ENCODE peak calls at places on chromosome 12, in seven cellular contexts. One of them, this sample, is unnamed.

GRCh38 chr12:111066744-111067437 is 146.5 kb upstream of the MYL2 start:
- DNase-seq in PC-3: peak; percentile 45
- DNase-seq in CD14-positive monocyte: peak; percentile 15
- DNase-seq in colonic mucosa: no peak
- DNase-seq in pancreas: no peak
- DNase-seq in lung: no peak
- DNase-seq in upper lobe of right lung: peak; percentile 11
- DNase-seq in this sample: no peak

GRCh38 chr12:99759467-99759866 is 111.9 kb downstream of the GARIN6 start:
- DNase-seq in PC-3: no peak
- DNase-seq in CD14-positive monocyte: no peak
- DNase-seq in colonic mucosa: no peak
- DNase-seq in pancreas: no peak
- DNase-seq in lung: no peak
- DNase-seq in upper lobe of right lung: no peak
- DNase-seq in this sample: no peak

GRCh38 chr12:98373019-98373554 is 142.3 kb upstream of the TMPO start:
- DNase-seq in PC-3: peak; percentile 68
- DNase-seq in CD14-positive monocyte: no peak
- DNase-seq in colonic mucosa: no peak
- DNase-seq in pancreas: no peak
- DNase-seq in lung: no peak
- DNase-seq in upper lobe of right lung: no peak
- DNase-seq in this sample: no peak

GRCh38 chr12:131120831-131121271 is 167.1 kb downstream of the ADGRD1 start:
- DNase-seq in PC-3: no peak
- DNase-seq in CD14-positive monocyte: no peak
- DNase-seq in colonic mucosa: no peak
- DNase-seq in pancreas: no peak
- DNase-seq in lung: no peak
- DNase-seq in upper lobe of right lung: no peak
- DNase-seq in this sample: no peak

GRCh38 chr12:93060666-93061413 is 131.7 kb upstream of the EEA1 start:
- DNase-seq in PC-3: no peak
- DNase-seq in CD14-positive monocyte: no peak
- DNase-seq in colonic mucosa: no peak
- DNase-seq in pancreas: no peak
- DNase-seq in lung: no peak
- DNase-seq in upper lobe of right lung: no peak
- DNase-seq in this sample: peak; percentile 32

GRCh38 chr12:79927772-79928474 is 7.0 kb downstream of the PPP1R12A start:
- DNase-seq in PC-3: no peak
- DNase-seq in CD14-positive monocyte: no peak
- DNase-seq in colonic mucosa: no peak
- DNase-seq in pancreas: no peak
- DNase-seq in lung: no peak
- DNase-seq in upper lobe of right lung: no peak
- DNase-seq in this sample: no peak

GRCh38 chr12:29088611-29089219 is 60.4 kb upstream of the FAR2 start:
- DNase-seq in PC-3: peak; percentile 73
- DNase-seq in CD14-positive monocyte: no peak
- DNase-seq in colonic mucosa: no peak
- DNase-seq in pancreas: no peak
- DNase-seq in lung: no peak
- DNase-seq in upper lobe of right lung: no peak
- DNase-seq in this sample: no peak

GRCh38 chr12:52347016-52347415 is 20.3 kb downstream of the KRT85 start:
- DNase-seq in PC-3: no peak
- DNase-seq in CD14-positive monocyte: peak; percentile 18
- DNase-seq in colonic mucosa: no peak
- DNase-seq in pancreas: no peak
- DNase-seq in lung: no peak
- DNase-seq in upper lobe of right lung: no peak
- DNase-seq in this sample: no peak

GRCh38 chr12:46916796-46917419 is 91.1 kb upstream of the SLC38A4 start:
- DNase-seq in PC-3: peak; percentile 12
- DNase-seq in CD14-positive monocyte: no peak
- DNase-seq in colonic mucosa: no peak
- DNase-seq in pancreas: no peak
- DNase-seq in lung: no peak
- DNase-seq in upper lobe of right lung: no peak
- DNase-seq in this sample: no peak

GRCh38 chr12:31768046-31768445 is 39.2 kb upstream of the AMN1 start:
- DNase-seq in PC-3: no peak
- DNase-seq in CD14-positive monocyte: no peak
- DNase-seq in colonic mucosa: no peak
- DNase-seq in pancreas: no peak
- DNase-seq in lung: no peak
- DNase-seq in upper lobe of right lung: no peak
- DNase-seq in this sample: no peak

GRCh38 chr12:64739778-64740177 is 19.4 kb downstream of the GNS start:
- DNase-seq in PC-3: peak; percentile 82
- DNase-seq in CD14-positive monocyte: no peak
- DNase-seq in colonic mucosa: no peak
- DNase-seq in pancreas: no peak
- DNase-seq in lung: no peak
- DNase-seq in upper lobe of right lung: no peak
- DNase-seq in this sample: no peak

GRCh38 chr12:106138646-106139421 is at the start of gene NUAK1:
- DNase-seq in PC-3: peak; percentile 54
- DNase-seq in CD14-positive monocyte: no peak
- DNase-seq in colonic mucosa: peak; percentile 52
- DNase-seq in pancreas: peak; percentile 88
- DNase-seq in lung: peak; percentile 45
- DNase-seq in upper lobe of right lung: peak; percentile 79
- DNase-seq in this sample: no peak

GRCh38 chr12:81181701-81182100 is 103.8 kb downstream of the ACSS3 start:
- DNase-seq in PC-3: no peak
- DNase-seq in CD14-positive monocyte: no peak
- DNase-seq in colonic mucosa: no peak
- DNase-seq in pancreas: no peak
- DNase-seq in lung: no peak
- DNase-seq in upper lobe of right lung: no peak
- DNase-seq in this sample: no peak

GRCh38 chr12:47868552-47869031 is 36.2 kb downstream of the VDR start:
- DNase-seq in PC-3: no peak
- DNase-seq in CD14-positive monocyte: no peak
- DNase-seq in colonic mucosa: peak; percentile 16
- DNase-seq in pancreas: no peak
- DNase-seq in lung: no peak
- DNase-seq in upper lobe of right lung: no peak
- DNase-seq in this sample: no peak

GRCh38 chr12:109761631-109761950 is 48.0 kb downstream of the FAM222A start:
- DNase-seq in PC-3: no peak
- DNase-seq in CD14-positive monocyte: peak; percentile 22
- DNase-seq in colonic mucosa: no peak
- DNase-seq in pancreas: peak; percentile 45
- DNase-seq in lung: no peak
- DNase-seq in upper lobe of right lung: peak; percentile 35
- DNase-seq in this sample: no peak

GRCh38 chr12:101729842-101730241 is 9.4 kb downstream of the SYCP3 start:
- DNase-seq in PC-3: no peak
- DNase-seq in CD14-positive monocyte: no peak
- DNase-seq in colonic mucosa: no peak
- DNase-seq in pancreas: no peak
- DNase-seq in lung: no peak
- DNase-seq in upper lobe of right lung: no peak
- DNase-seq in this sample: no peak

GRCh38 chr12:101733166-101733565 is 6.1 kb downstream of the SYCP3 start:
- DNase-seq in PC-3: no peak
- DNase-seq in CD14-positive monocyte: no peak
- DNase-seq in colonic mucosa: no peak
- DNase-seq in pancreas: no peak
- DNase-seq in lung: no peak
- DNase-seq in upper lobe of right lung: no peak
- DNase-seq in this sample: no peak

GRCh38 chr12:101727098-101727497 is 12.2 kb downstream of the SYCP3 start:
- DNase-seq in PC-3: peak; percentile 36
- DNase-seq in CD14-positive monocyte: no peak
- DNase-seq in colonic mucosa: no peak
- DNase-seq in pancreas: no peak
- DNase-seq in lung: no peak
- DNase-seq in upper lobe of right lung: no peak
- DNase-seq in this sample: no peak

GRCh38 chr12:101737476-101737875 is 1.8 kb downstream of the SYCP3 start:
- DNase-seq in PC-3: no peak
- DNase-seq in CD14-positive monocyte: no peak
- DNase-seq in colonic mucosa: no peak
- DNase-seq in pancreas: no peak
- DNase-seq in lung: no peak
- DNase-seq in upper lobe of right lung: no peak
- DNase-seq in this sample: no peak

GRCh38 chr12:101732318-101732717 is 6.9 kb downstream of the SYCP3 start:
- DNase-seq in PC-3: no peak
- DNase-seq in CD14-positive monocyte: no peak
- DNase-seq in colonic mucosa: no peak
- DNase-seq in pancreas: no peak
- DNase-seq in lung: no peak
- DNase-seq in upper lobe of right lung: no peak
- DNase-seq in this sample: no peak
- TF ChIP-seq CTCF in PC-3: no peak
- TF ChIP-seq CTCF in CD14-positive monocyte: no peak
- TF ChIP-seq CTCF in colonic mucosa: no peak
- TF ChIP-seq CTCF in pancreas: no peak
- TF ChIP-seq CTCF in lung: no peak
- TF ChIP-seq CTCF in upper lobe of right lung: no peak
- TF ChIP-seq CTCF in this sample: no peak

GRCh38 chr12:116735951-116736599 is 1.8 kb downstream of the SPRING1 start:
- DNase-seq in PC-3: peak; percentile 50
- DNase-seq in CD14-positive monocyte: no peak
- DNase-seq in colonic mucosa: peak; percentile 69
- DNase-seq in pancreas: no peak
- DNase-seq in lung: peak; percentile 67
- DNase-seq in upper lobe of right lung: peak; percentile 76
- DNase-seq in this sample: no peak

GRCh38 chr12:116737774-116738657 is at the start of the genes RNFT2 and SPRING1:
- DNase-seq in PC-3: peak; percentile 99
- DNase-seq in CD14-positive monocyte: peak; percentile 98
- DNase-seq in colonic mucosa: peak; percentile 100
- DNase-seq in pancreas: peak; percentile 99
- DNase-seq in lung: peak; percentile 100
- DNase-seq in upper lobe of right lung: peak; percentile 99
- DNase-seq in this sample: peak; percentile 98

GRCh38 chr12:116739381-116739887 is 1.3 kb downstream of the RNFT2 start:
- DNase-seq in PC-3: no peak
- DNase-seq in CD14-positive monocyte: no peak
- DNase-seq in colonic mucosa: no peak
- DNase-seq in pancreas: no peak
- DNase-seq in lung: no peak
- DNase-seq in upper lobe of right lung: no peak
- DNase-seq in this sample: no peak

GRCh38 chr12:116735084-116735483 is 2.8 kb downstream of the SPRING1 start:
- DNase-seq in PC-3: no peak
- DNase-seq in CD14-positive monocyte: no peak
- DNase-seq in colonic mucosa: no peak
- DNase-seq in pancreas: no peak
- DNase-seq in lung: no peak
- DNase-seq in upper lobe of right lung: no peak
- DNase-seq in this sample: no peak

GRCh38 chr12:116736962-116737773 is 701 bp downstream of the SPRING1 start:
- DNase-seq in PC-3: no peak
- DNase-seq in CD14-positive monocyte: no peak
- DNase-seq in colonic mucosa: peak; percentile 28
- DNase-seq in pancreas: no peak
- DNase-seq in lung: no peak
- DNase-seq in upper lobe of right lung: no peak
- DNase-seq in this sample: no peak
- TF ChIP-seq CTCF in PC-3: no peak
- TF ChIP-seq CTCF in CD14-positive monocyte: no peak
- TF ChIP-seq CTCF in colonic mucosa: no peak
- TF ChIP-seq CTCF in pancreas: no peak
- TF ChIP-seq CTCF in lung: no peak
- TF ChIP-seq CTCF in upper lobe of right lung: no peak
- TF ChIP-seq CTCF in this sample: no peak

GRCh38 chr12:75438052-75438754 is 42.4 kb upstream of the GLIPR1 start:
- DNase-seq in PC-3: no peak
- DNase-seq in CD14-positive monocyte: no peak
- DNase-seq in colonic mucosa: no peak
- DNase-seq in pancreas: no peak
- DNase-seq in lung: no peak
- DNase-seq in upper lobe of right lung: no peak
- DNase-seq in this sample: no peak

GRCh38 chr12:75439930-75440329 is 40.6 kb upstream of the GLIPR1 start:
- DNase-seq in PC-3: no peak
- DNase-seq in CD14-positive monocyte: no peak
- DNase-seq in colonic mucosa: no peak
- DNase-seq in pancreas: no peak
- DNase-seq in lung: no peak
- DNase-seq in upper lobe of right lung: no peak
- DNase-seq in this sample: no peak

GRCh38 chr12:75439048-75439447 is 41.5 kb upstream of the GLIPR1 start:
- DNase-seq in PC-3: no peak
- DNase-seq in CD14-positive monocyte: no peak
- DNase-seq in colonic mucosa: no peak
- DNase-seq in pancreas: no peak
- DNase-seq in lung: no peak
- DNase-seq in upper lobe of right lung: no peak
- DNase-seq in this sample: no peak

DNA sequence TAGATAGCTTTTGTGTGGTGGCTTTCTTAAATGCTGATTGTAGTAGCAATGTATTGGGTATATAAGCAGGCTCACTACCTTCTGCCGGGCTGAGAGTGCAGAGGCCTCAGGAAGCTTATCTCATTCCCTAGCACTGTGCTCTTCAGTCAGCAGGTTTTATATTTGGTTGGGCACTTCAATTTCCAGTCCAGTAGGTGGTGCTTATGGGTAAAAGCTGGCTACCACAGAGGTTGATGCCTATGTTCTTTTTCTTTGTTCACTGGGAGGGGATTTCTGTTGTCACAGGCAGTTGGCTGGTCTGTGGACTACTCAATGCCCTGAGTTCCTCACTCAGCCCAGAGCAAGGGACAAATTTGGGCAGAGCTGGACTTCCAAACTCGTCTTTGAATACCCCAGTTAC is 43.0 kb upstream of the GLIPR1 start:
- DNase-seq in PC-3: peak; percentile 27
- DNase-seq in CD14-positive monocyte: no peak
- DNase-seq in colonic mucosa: no peak
- DNase-seq in pancreas: no peak
- DNase-seq in lung: no peak
- DNase-seq in upper lobe of right lung: no peak
- DNase-seq in this sample: no peak
- TF ChIP-seq CTCF in PC-3: peak; percentile 39
- TF ChIP-seq CTCF in CD14-positive monocyte: peak; percentile 66
- TF ChIP-seq CTCF in colonic mucosa: no peak
- TF ChIP-seq CTCF in pancreas: no peak
- TF ChIP-seq CTCF in lung: peak; percentile 8
- TF ChIP-seq CTCF in upper lobe of right lung: peak; percentile 36
- TF ChIP-seq CTCF in this sample: peak; percentile 14

DNA sequence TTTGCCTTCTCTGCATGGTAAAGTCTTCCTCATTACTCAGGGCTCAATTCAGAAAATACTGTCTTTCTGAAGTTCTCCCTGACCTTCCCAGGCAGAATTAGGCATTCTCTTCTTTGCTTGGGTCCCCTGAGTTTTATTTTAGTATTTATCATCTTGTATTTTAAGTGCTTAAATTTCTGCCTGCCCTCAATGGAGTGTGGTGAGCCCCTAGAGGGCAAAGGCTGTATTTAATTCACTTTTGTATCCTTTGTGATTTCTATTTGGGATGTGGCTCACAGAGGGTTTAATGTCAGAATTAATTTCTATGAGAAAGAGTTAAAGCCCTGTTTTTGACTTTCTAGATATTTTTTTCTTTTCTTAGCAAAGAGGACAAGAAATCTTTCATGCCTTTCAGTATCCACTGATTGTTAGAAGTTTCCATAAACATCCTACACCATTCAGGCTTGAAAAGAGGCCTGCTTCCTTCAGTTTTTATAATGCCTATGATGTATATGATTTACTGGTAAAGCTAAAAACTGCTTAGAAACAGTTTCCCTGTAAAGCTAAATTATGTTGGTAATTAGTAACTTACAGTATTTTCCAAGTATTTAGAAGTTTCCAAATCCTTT is 55.6 kb upstream of the PTPRB start:
- DNase-seq in PC-3: peak; percentile 58
- DNase-seq in CD14-positive monocyte: no peak
- DNase-seq in colonic mucosa: no peak
- DNase-seq in pancreas: no peak
- DNase-seq in lung: no peak
- DNase-seq in upper lobe of right lung: no peak
- DNase-seq in this sample: no peak
- TF ChIP-seq CTCF in PC-3: peak; percentile 80
- TF ChIP-seq CTCF in CD14-positive monocyte: no peak
- TF ChIP-seq CTCF in colonic mucosa: peak; percentile 27
- TF ChIP-seq CTCF in pancreas: peak; percentile 11
- TF ChIP-seq CTCF in lung: no peak
- TF ChIP-seq CTCF in upper lobe of right lung: peak; percentile 49
- TF ChIP-seq CTCF in this sample: peak; percentile 55